ENCODE peak calls at places on chromosomes 16 and 17, in nine cellular contexts. B is lower leg skin, C is cardiac fibroblast, D is transverse colon, N is RWPE1, G is endothelial cell, W is mesothelial cell of epicardium, O is left ventricle myocardium inferior, K is heart right ventricle. S is an unnamed sample.

GRCh38 chr17:7982666-7983065 is 19.7 kb upstream of the GUCY2D start:
- DNase-seq in B (peak; percentile 72), C (peak; percentile 44), D (no peak), N (no peak), G (no peak), W (no peak), O (no peak), K (no peak), S (peak; percentile 21)

GRCh38 chr17:17781591-17782424 is 55.0 kb downstream of the SREBF1 start:
- DNase-seq in B (peak; percentile 93), C (peak; percentile 43), D (peak; percentile 65), N (peak; percentile 78), G (peak; percentile 39), W (peak; percentile 50), O (peak; percentile 85), K (peak; percentile 85), S (peak; percentile 37)

GRCh38 chr17:2703606-2704005 is 8.0 kb downstream of the CLUH start:
- DNase-seq in B (no peak), C (no peak), D (no peak), N (no peak), G (no peak), W (no peak), O (no peak), K (no peak), S (no peak)

GRCh38 chr17:35087731-35088646 is 24.5 kb upstream of the RFFL start:
- DNase-seq in B (no peak), C (peak; percentile 50), D (peak; percentile 72), N (no peak), G (peak; percentile 42), W (no peak), O (peak; percentile 46), K (peak; percentile 60), S (peak; percentile 50)

GRCh38 chr16:27452569-27453475 is 50.8 kb downstream of the IL21R start:
- DNase-seq in B (no peak), C (no peak), D (no peak), N (no peak), G (no peak), W (no peak), O (no peak), K (no peak), S (no peak)

GRCh38 chr16:17474037-17474436 is 3.3 kb upstream of the XYLT1 start:
- DNase-seq in B (peak; percentile 85), C (peak; percentile 23), D (no peak), N (no peak), G (no peak), W (no peak), O (no peak), K (no peak), S (no peak)

GRCh38 chr17:79113699-79114098 is 39.1 kb downstream of the ENGASE start:
- DNase-seq in B (no peak), C (no peak), D (no peak), N (no peak), G (no peak), W (no peak), O (no peak), K (no peak), S (no peak)

GRCh38 chr16:24721830-24722238 is 7.6 kb upstream of the TNRC6A start:
- DNase-seq in B (no peak), C (no peak), D (no peak), N (peak; percentile 18), G (no peak), W (no peak), O (no peak), K (no peak), S (no peak)

GRCh38 chr16:24683250-24683649 is 46.2 kb upstream of the TNRC6A start:
- DNase-seq in B (no peak), C (no peak), D (no peak), N (no peak), G (no peak), W (no peak), O (no peak), K (no peak), S (no peak)

DNA sequence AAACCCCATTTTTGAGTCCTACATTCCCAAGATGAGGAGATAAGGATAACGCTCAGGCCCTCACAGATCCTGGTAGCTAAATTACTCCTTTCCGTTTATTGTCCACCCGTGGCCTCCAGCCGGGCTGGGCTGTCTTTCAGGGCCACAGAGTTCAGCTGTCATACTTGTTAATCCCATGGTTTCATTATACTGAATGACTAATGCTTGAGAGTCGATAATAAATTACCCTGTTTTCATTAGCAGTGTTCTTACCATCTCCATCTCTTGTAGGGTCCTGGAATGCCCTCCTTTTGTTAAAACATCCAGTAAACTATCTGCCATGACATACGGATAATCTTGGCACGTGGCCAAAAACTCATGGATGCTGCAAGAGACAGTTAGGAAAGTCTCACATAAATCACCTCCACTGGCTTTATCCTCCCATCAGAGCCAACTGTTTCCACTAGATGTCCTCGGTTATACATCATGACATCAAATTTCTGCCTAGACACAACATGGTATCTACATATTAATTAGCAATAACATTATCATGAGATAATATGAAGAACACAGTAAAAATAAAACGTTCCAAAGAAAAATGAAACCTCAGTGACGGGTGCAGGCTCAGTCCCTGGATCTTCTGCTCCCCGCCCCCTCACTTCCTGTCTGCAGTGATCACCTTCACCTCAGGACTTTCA is 45.3 kb downstream of the BRD7 start:
- DNase-seq in B (no peak), C (peak; percentile 61), D (no peak), N (peak; percentile 47), G (no peak), W (no peak), O (no peak), K (no peak), S (peak; percentile 51)
- TF ChIP-seq CTCF in B (no peak), C (peak; percentile 24), D (peak; percentile 12), N (peak; percentile 9), G (no peak), W (no peak), O (no peak), K (no peak), S (no peak)

DNA sequence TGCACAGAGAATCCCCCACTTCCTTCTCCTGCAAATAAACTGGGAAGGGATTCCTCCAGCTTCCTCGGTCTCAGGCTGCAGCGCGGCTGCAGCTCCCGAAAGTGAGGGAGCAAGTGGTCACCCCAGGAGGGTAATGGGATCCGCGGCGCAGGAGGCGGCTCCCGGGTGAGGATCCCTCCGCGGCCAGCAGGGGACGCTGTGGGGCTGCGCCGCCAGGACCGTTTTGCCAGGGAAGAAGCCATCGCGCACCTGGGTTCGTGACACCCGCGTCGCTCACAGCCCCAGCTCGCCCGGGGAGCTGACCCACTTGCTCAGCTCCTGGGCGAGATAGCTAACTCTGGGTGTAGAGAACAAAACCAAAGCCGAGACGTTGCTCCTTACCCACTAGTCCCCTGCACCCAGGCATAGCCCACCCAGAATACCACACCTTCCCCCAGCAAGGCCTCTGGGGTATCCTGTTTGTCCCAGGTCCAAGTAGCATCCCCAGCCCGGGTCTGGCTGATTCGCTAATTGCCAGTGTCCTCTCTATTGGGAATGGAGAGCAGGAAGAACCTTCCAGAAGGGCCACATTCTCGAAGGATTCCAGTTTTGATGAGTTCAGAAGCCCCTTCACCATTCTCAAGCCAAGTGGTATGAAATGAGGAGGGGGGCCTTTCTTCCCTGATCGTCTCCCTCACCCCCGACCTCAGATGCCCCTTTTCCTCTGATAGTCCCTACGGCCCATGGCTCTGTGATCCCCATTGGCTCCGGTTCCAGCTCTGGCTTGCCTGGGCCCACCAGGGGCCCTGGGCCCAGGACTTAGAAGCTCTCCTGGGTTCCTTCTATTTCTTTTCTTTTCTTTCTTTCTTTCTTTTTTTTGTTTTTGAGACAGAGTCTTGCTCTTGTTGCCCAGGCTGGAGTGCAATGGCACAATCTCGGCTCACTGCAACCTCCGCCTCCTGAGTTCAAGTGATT is 14.1 kb downstream of the CYGB start:
- DNase-seq in B (peak; percentile 96), C (peak; percentile 57), D (peak; percentile 83), N (peak; percentile 82), G (peak; percentile 87), W (peak; percentile 67), O (peak; percentile 78), K (peak; percentile 81), S (peak; percentile 67)
- TF ChIP-seq CTCF in B (peak; percentile 75), C (peak; percentile 100), D (peak; percentile 99), N (peak; percentile 100), G (peak; percentile 99), W (peak; percentile 99), O (peak; percentile 100), K (peak; percentile 98), S (peak; percentile 99)

GRCh38 chr17:39835038-39835786 is 28.9 kb downstream of the IKZF3 start:
- DNase-seq in B (no peak), C (no peak), D (no peak), N (no peak), G (no peak), W (no peak), O (no peak), K (no peak), S (no peak)
- TF ChIP-seq CTCF in B (no peak), C (no peak), D (no peak), N (no peak), G (no peak), W (no peak), O (no peak), K (no peak), S (no peak)

GRCh38 chr17:49861150-49861884 is 13.4 kb upstream of the TAC4 start:
- DNase-seq in B (no peak), C (peak; percentile 45), D (peak; percentile 25), N (peak; percentile 89), G (peak; percentile 46), W (no peak), O (no peak), K (no peak), S (peak; percentile 65)

GRCh38 chr17:49862781-49863331 is 15.0 kb upstream of the TAC4 start:
- DNase-seq in B (no peak), C (no peak), D (no peak), N (no peak), G (no peak), W (no peak), O (no peak), K (no peak), S (no peak)

GRCh38 chr17:49858796-49859195 is 10.9 kb upstream of the TAC4 start:
- DNase-seq in B (no peak), C (no peak), D (no peak), N (no peak), G (no peak), W (no peak), O (no peak), K (no peak), S (no peak)

GRCh38 chr17:49859991-49860953 is 12.4 kb upstream of the TAC4 start:
- DNase-seq in B (no peak), C (no peak), D (peak; percentile 14), N (no peak), G (no peak), W (no peak), O (no peak), K (no peak), S (no peak)
- TF ChIP-seq CTCF in B (no peak), C (no peak), D (no peak), N (no peak), G (no peak), W (no peak), O (no peak), K (no peak), S (no peak)

DNA sequence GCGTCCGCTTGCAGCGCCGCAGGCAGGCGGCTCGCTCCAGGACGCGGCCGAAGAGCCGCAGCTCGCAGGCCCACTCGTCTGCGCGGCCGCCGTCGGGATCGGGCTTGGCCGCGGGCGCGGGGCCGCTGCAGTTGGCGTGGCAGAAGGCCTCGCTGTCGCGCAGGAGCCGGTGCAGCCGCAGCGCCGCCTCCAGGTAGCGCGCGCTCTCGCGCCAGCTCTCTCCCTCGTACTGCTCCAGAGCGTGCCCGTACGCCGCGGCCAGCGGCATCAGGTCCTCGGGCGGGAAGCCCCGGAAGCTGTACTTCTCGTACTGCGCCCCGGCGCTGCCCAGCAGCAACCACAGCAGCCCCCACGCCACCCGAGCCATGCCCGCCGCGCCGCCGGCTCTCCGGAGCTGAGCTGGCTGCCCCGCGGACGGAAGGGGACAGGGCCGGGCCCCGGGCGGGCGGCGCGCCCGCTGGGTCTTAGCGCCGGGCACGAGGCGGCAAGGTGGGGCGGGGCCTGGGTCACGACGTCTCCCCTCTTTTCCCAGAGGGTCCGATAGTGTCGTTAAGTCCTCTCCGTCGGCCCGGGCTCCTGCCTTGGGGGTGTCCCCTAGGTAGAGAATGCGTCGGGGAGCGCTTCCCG is at the start of gene P3H4:
- DNase-seq in B (peak; percentile 95), C (peak; percentile 78), D (peak; percentile 87), N (peak; percentile 70), G (peak; percentile 76), W (peak; percentile 72), O (peak; percentile 78), K (peak; percentile 83), S (peak; percentile 74)
- TF ChIP-seq CTCF in B (no peak), C (peak; percentile 57), D (peak; percentile 47), N (peak; percentile 88), G (peak; percentile 43), W (peak; percentile 28), O (peak; percentile 82), K (peak; percentile 81), S (peak; percentile 52)

S was measured in MCF 10A.